ENCODE peak calls at places on chromosome 19, in five cellular contexts. N is cardiac muscle cell, J is heart right ventricle, G is fibroblast of lung, S is Kasumi-1. O is an unnamed sample.

GRCh38 chr19:33280351-33280921 is 21.9 kb downstream of the CEBPA start:
- DNase-seq in S (no peak), N (no peak), J (no peak), G (no peak), O (no peak)

GRCh38 chr19:4620675-4621074 is 18.6 kb upstream of the TNFAIP8L1 start:
- DNase-seq in G (no peak), S (no peak), J (no peak), N (peak), O (no peak)

GRCh38 chr19:54674021-54674617 is 11.3 kb downstream of the LILRB4 start:
- DNase-seq in N (no peak), S (peak), G (peak), J (no peak), O (no peak)

GRCh38 chr19:41575998-41576397 is at the start of gene CEACAM21:
- DNase-seq in J (peak), S (peak), G (no peak), N (no peak), O (no peak)

GRCh38 chr19:3932931-3933810 is at the start of gene NMRK2:
- DNase-seq in J (peak), S (no peak), G (no peak), N (peak), O (no peak)

GRCh38 chr19:12596927-12597548 is 13.6 kb downstream of the ZNF490 start:
- DNase-seq in S (no peak), N (no peak), J (no peak), G (no peak), O (no peak)

GRCh38 chr19:11578342-11579142 is 1.1 kb upstream of the ACP5 start:
- DNase-seq in N (peak), S (no peak), G (peak), J (peak), O (no peak)

GRCh38 chr19:51394045-51394836 is 3.9 kb upstream of the C19orf84 start:
- DNase-seq in J (peak), N (peak), G (peak), S (peak), O (peak)

GRCh38 chr19:47490847-47491246 is 6.8 kb upstream of the KPTN start:
- DNase-seq in G (no peak), J (no peak), N (no peak), S (no peak), O (no peak)

GRCh38 chr19:18300930-18301717 is 19.7 kb upstream of the JUND start:
- DNase-seq in N (peak), J (peak), G (peak), S (no peak), O (no peak)

GRCh38 chr19:18046066-18046718 is 38.2 kb downstream of the ARRDC2 start:
- DNase-seq in S (no peak), J (no peak), N (no peak), G (peak), O (no peak)

GRCh38 chr19:3983936-3984583 is 1.2 kb downstream of the EEF2 start:
- DNase-seq in N (no peak), S (no peak), G (peak), J (no peak), O (no peak)

GRCh38 chr19:35389192-35389861 is 18.5 kb downstream of the GPR42 start:
- DNase-seq in N (no peak), S (no peak), G (no peak), J (no peak), O (no peak)

GRCh38 chr19:43781630-43782310 is 997 bp upstream of the KCNN4 start:
- DNase-seq in S (no peak), J (no peak), G (no peak), N (no peak), O (no peak)

GRCh38 chr19:4444765-4445741 is 12.5 kb downstream of the UBXN6 start:
- DNase-seq in S (peak), G (peak), J (no peak), N (no peak), O (no peak)

GRCh38 chr19:4140237-4140711 is 13.2 kb upstream of the CREB3L3 start:
- DNase-seq in N (peak), J (no peak), S (peak), G (peak), O (peak)

GRCh38 chr19:32172761-32173160 is 172.6 kb upstream of the ZNF507 start:
- DNase-seq in N (no peak), J (no peak), S (no peak), G (no peak), O (no peak)

GRCh38 chr19:4606921-4607678 is 32.2 kb upstream of the TNFAIP8L1 start:
- DNase-seq in J (peak), N (peak), S (no peak), G (peak), O (peak)

GRCh38 chr19:40659116-40659515 is 31.3 kb downstream of the NUMBL start:
- DNase-seq in N (no peak), S (no peak), G (no peak), J (no peak), O (no peak)

GRCh38 chr19:48419158-48419920 is 25.9 kb downstream of the GRIN2D start:
- DNase-seq in N (peak), J (no peak), G (peak), S (peak), O (peak)

GRCh38 chr19:13623686-13624405 is 117.6 kb upstream of the CACNA1A start:
- DNase-seq in S (no peak), G (no peak), N (no peak), J (no peak), O (no peak)

GRCh38 chr19:29308977-29309520 is 96.1 kb upstream of the UQCRFS1 start:
- DNase-seq in N (no peak), G (no peak), S (no peak), J (no peak), O (no peak)

GRCh38 chr19:5997371-5997770 is 19.4 kb upstream of the RANBP3 start:
- DNase-seq in J (no peak), N (no peak), S (no peak), G (no peak), O (no peak)

GRCh38 chr19:46393456-46394397 is 19.6 kb downstream of the CCDC8 start:
- DNase-seq in J (no peak), S (no peak), N (no peak), G (no peak), O (no peak)

GRCh38 chr19:44738603-44739585 is 9.6 kb upstream of the BCL3 start:
- DNase-seq in J (no peak), S (no peak), N (no peak), G (no peak), O (no peak)

GRCh38 chr19:15812059-15812722 is 3.3 kb downstream of the OR10H1 start:
- DNase-seq in S (peak), N (no peak), G (no peak), J (no peak), O (no peak)

GRCh38 chr19:2046046-2046907 is 4.8 kb downstream of the MKNK2 start:
- DNase-seq in G (no peak), N (no peak), S (no peak), J (no peak), O (no peak)

GRCh38 chr19:45492627-45493470 is 4.0 kb downstream of the RTN2 start:
- DNase-seq in J (peak), G (peak), S (peak), N (peak), O (peak)

GRCh38 chr19:10431254-10431942 is 11.1 kb downstream of the PDE4A start:
- DNase-seq in N (no peak), S (peak), J (no peak), G (no peak), O (no peak)

GRCh38 chr19:51552996-51553725 is 17.9 kb upstream of the ZNF175 start:
- DNase-seq in S (peak), G (peak), N (peak), J (peak), O (peak)

GRCh38 chr19:13398780-13399726 is 107.2 kb downstream of the CACNA1A start:
- DNase-seq in J (no peak), G (peak), S (no peak), N (no peak), O (no peak)

GRCh38 chr19:4722671-4723464 is 774 bp downstream of the DPP9 start:
- DNase-seq in N (no peak), S (no peak), J (peak), G (peak), O (no peak)

O was measured in neural crest cell.